ENCODE peak calls at places on chromosomes 3 and 15, in ten cellular contexts. P is AG04450; Q is stomach; K is sigmoid colon; U is choroid plexus epithelial cell; O is GM23338; N is fibroblast of lung; E is colonic mucosa; B is CD4-positive, CD25-positive, alpha-beta regulatory T cell; Y is coronary artery. W is an unnamed sample.

GRCh38 chr3:12886106-12886679 is 44.8 kb upstream of the RPL32 start:
- DNase-seq in P (no peak), Q (no peak), K (no peak), U (no peak), O (no peak), N (no peak), E (no peak), B (peak; percentile 26), Y (no peak), W (no peak)

GRCh38 chr3:45524605-45525004 is 69.9 kb upstream of the LIMD1 start:
- DNase-seq in P (no peak), Q (no peak), K (no peak), U (no peak), O (no peak), N (peak; percentile 39), E (no peak), B (no peak), Y (no peak), W (no peak)

GRCh38 chr15:40928351-40928974 is 677 bp upstream of the DLL4 start:
- DNase-seq in P (no peak), Q (no peak), K (no peak), U (no peak), O (peak; percentile 88), N (no peak), E (peak; percentile 78), B (no peak), Y (no peak), W (no peak)

GRCh38 chr3:29335921-29336320 is 55.0 kb downstream of the RBMS3 start:
- DNase-seq in P (no peak), Q (no peak), K (no peak), U (peak; percentile 42), O (no peak), N (no peak), E (no peak), B (no peak), Y (no peak), W (no peak)

GRCh38 chr3:28678083-28678482 is 329.5 kb upstream of the AZI2 start:
- DNase-seq in P (no peak), Q (no peak), K (no peak), U (no peak), O (no peak), N (no peak), E (no peak), B (no peak), Y (no peak), W (no peak)

GRCh38 chr3:123143669-123144411 is 57.9 kb upstream of the SEC22A start:
- DNase-seq in P (no peak), Q (no peak), K (no peak), U (peak; percentile 74), O (peak; percentile 41), N (no peak), E (no peak), B (no peak), Y (no peak), W (no peak)

GRCh38 chr15:49883121-49883520 is 235.9 kb downstream of the ATP8B4 start:
- DNase-seq in P (no peak), Q (no peak), K (no peak), U (no peak), O (no peak), N (no peak), E (no peak), B (no peak), Y (no peak), W (no peak)

GRCh38 chr3:131750256-131750655 is 247.5 kb upstream of the MRPL3 start:
- DNase-seq in P (no peak), Q (no peak), K (no peak), U (no peak), O (no peak), N (no peak), E (no peak), B (no peak), Y (no peak), W (no peak)

GRCh38 chr15:65819563-65819960 is 27.5 kb upstream of the DENND4A start:
- DNase-seq in P (no peak), Q (no peak), K (no peak), U (no peak), O (no peak), N (no peak), E (no peak), B (no peak), Y (no peak), W (no peak)

GRCh38 chr3:170346481-170347125 is 10.9 kb upstream of the SKIL start:
- DNase-seq in P (no peak), Q (no peak), K (no peak), U (peak; percentile 33), O (no peak), N (peak; percentile 57), E (no peak), B (no peak), Y (no peak), W (no peak)

GRCh38 chr15:69712999-69713398 is 260.4 kb downstream of the RPLP1 start:
- DNase-seq in P (no peak), Q (no peak), K (no peak), U (peak; percentile 39), O (no peak), N (no peak), E (peak; percentile 37), B (no peak), Y (no peak), W (no peak)

GRCh38 chr3:140922634-140923033 is 19.0 kb upstream of the SLC25A36 start:
- DNase-seq in P (no peak), Q (no peak), K (no peak), U (peak; percentile 73), O (peak; percentile 70), N (no peak), E (no peak), B (peak; percentile 14), Y (no peak), W (no peak)

GRCh38 chr3:154862265-154862664 is 217.9 kb upstream of the MME start:
- DNase-seq in P (peak; percentile 10), Q (no peak), K (no peak), U (peak; percentile 64), O (no peak), N (peak; percentile 66), E (no peak), B (no peak), Y (no peak), W (no peak)

GRCh38 chr15:90617668-90618097 is 88.0 kb downstream of the CRTC3 start:
- DNase-seq in P (no peak), Q (no peak), K (no peak), U (peak; percentile 66), O (peak; percentile 33), N (no peak), E (no peak), B (no peak), Y (no peak), W (no peak)

GRCh38 chr3:170520996-170521395 is 64.9 kb downstream of the SLC7A14 start:
- DNase-seq in P (no peak), Q (no peak), K (no peak), U (no peak), O (no peak), N (peak; percentile 85), E (no peak), B (no peak), Y (no peak), W (no peak)

GRCh38 chr3:28575748-28576589 is 227.3 kb upstream of the AZI2 start:
- DNase-seq in P (no peak), Q (peak; percentile 25), K (no peak), U (no peak), O (peak; percentile 67), N (peak; percentile 27), E (no peak), B (no peak), Y (no peak), W (peak; percentile 15)

GRCh38 chr3:35744419-35744818 is 105.1 kb downstream of the ARPP21 start:
- DNase-seq in P (no peak), Q (no peak), K (no peak), U (peak; percentile 12), O (peak; percentile 68), N (peak; percentile 13), E (no peak), B (no peak), Y (no peak), W (no peak)
- H3K4me3 ChIP-seq in P (no peak overlapping the region), Q (no peak overlapping the region), K (no peak overlapping the region), U (no peak overlapping the region), O (no peak overlapping the region), N (no peak overlapping the region), E (no peak overlapping the region), B (no peak overlapping the region), Y (no peak overlapping the region), W (no peak overlapping the region)

GRCh38 chr3:138944136-138944658 is 2.7 kb downstream of the FOXL2 start:
- DNase-seq in P (no peak), Q (no peak), K (no peak), U (no peak), O (peak; percentile 76), N (no peak), E (no peak), B (no peak), Y (peak; percentile 45), W (no peak)
- H3K4me3 ChIP-seq in P (no peak overlapping the region), Q (peak overlapping the region; percentile 51), K (no peak overlapping the region), U (no peak overlapping the region), O (peak overlapping the region; percentile 65), N (no peak overlapping the region), E (no peak overlapping the region), B (peak overlapping the region; percentile 55), Y (peak overlapping the region; percentile 9), W (no peak overlapping the region)

DNA sequence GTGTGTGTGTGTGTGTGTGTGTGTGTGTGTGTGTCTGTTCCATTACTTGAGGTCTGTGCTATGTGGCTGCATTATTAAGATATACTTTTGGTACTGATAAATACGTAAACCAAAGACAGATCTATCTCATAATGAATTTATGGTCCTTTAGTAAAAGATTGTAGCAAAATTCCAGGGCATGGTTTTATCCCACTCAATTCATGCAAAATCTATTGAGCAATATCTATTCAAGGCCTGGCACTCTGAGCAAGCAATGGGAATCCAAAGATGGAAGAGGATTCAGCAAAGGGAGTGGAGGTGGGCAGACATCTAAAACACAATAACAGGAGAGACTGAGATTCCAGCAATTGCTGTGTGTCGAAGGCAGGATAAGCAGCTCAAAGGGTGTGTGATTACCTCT is 86.8 kb downstream of the RFTN1 start:
- DNase-seq in P (no peak), Q (no peak), K (no peak), U (peak; percentile 15), O (no peak), N (no peak), E (no peak), B (no peak), Y (no peak), W (no peak)
- H3K4me3 ChIP-seq in P (no peak overlapping the region), Q (no peak overlapping the region), K (no peak overlapping the region), U (no peak overlapping the region), O (no peak overlapping the region), N (no peak overlapping the region), E (no peak overlapping the region), B (no peak overlapping the region), Y (no peak overlapping the region), W (no peak overlapping the region)

GRCh38 chr3:58487140-58487886 is 4.6 kb upstream of the KCTD6 start:
- DNase-seq in P (no peak), Q (no peak), K (no peak), U (peak; percentile 55), O (no peak), N (peak; percentile 74), E (no peak), B (no peak), Y (no peak), W (no peak)
- H3K4me3 ChIP-seq in P (no peak overlapping the region), Q (no peak overlapping the region), K (no peak overlapping the region), U (no peak overlapping the region), O (no peak overlapping the region), N (no peak overlapping the region), E (no peak overlapping the region), B (no peak overlapping the region), Y (peak overlapping the region; percentile 16), W (no peak overlapping the region)

W was measured in prostate gland.